ENCODE peak calls at places on chromosome 14, in four cellular contexts. O, S, R and N are unnamed samples.

GRCh38 chr14:103576371-103577024 is 13.7 kb downstream of the COA8 start:
- DNase-seq in O (peak), S (peak), R (peak), N (peak)

GRCh38 chr14:32509632-32510187 is 180.6 kb downstream of the AKAP6 start:
- DNase-seq in O (peak), S (no peak), R (no peak), N (no peak)

GRCh38 chr14:88234442-88234841 is 88.6 kb downstream of the KCNK10 start:
- DNase-seq in O (no peak), S (no peak), R (no peak), N (no peak)

GRCh38 chr14:32697114-32697513 is 241.6 kb upstream of the NPAS3 start:
- DNase-seq in O (no peak), S (no peak), R (no peak), N (no peak)

GRCh38 chr14:65159281-65160062 is 57.2 kb upstream of the MAX start:
- DNase-seq in O (no peak), S (no peak), R (no peak), N (no peak)

GRCh38 chr14:35044939-35045797 is 904 bp upstream of the FAM177A1 start:
- DNase-seq in O (no peak), S (no peak), R (no peak), N (no peak)

GRCh38 chr14:20757963-20758362 is 10.2 kb upstream of the EDDM3B start:
- DNase-seq in O (peak), S (peak), R (peak), N (peak)

GRCh38 chr14:105838591-105839424 is 312.4 kb downstream of the TMEM121 start:
- DNase-seq in O (no peak), S (no peak), R (no peak), N (no peak)

GRCh38 chr14:66539034-66539433 is 31.1 kb downstream of the GPHN start:
- DNase-seq in O (no peak), S (no peak), R (no peak), N (no peak)

GRCh38 chr14:80212025-80212402 is 710 bp upstream of the DIO2 start:
- DNase-seq in O (no peak), S (no peak), R (no peak), N (peak)

GRCh38 chr14:85575617-85575898 is 45.6 kb downstream of the FLRT2 start:
- DNase-seq in O (no peak), S (no peak), R (no peak), N (no peak)

GRCh38 chr14:73797540-73797925 is 54.1 kb upstream of the PTGR2 start:
- DNase-seq in O (no peak), S (no peak), R (no peak), N (no peak)

GRCh38 chr14:23300687-23301223 is 1.9 kb downstream of the PPP1R3E start:
- DNase-seq in O (peak), S (no peak), R (no peak), N (peak)

GRCh38 chr14:89384023-89384422 is 33.0 kb downstream of the FOXN3 start:
- DNase-seq in O (no peak), S (no peak), R (no peak), N (no peak)

GRCh38 chr14:26204954-26205479 is 392.8 kb downstream of the NOVA1 start:
- DNase-seq in O (peak), S (peak), R (peak), N (peak)

GRCh38 chr14:33509927-33510535 is 440.8 kb downstream of the EGLN3 start:
- DNase-seq in O (no peak), S (peak), R (no peak), N (peak)

GRCh38 chr14:85764809-85765208 is 234.9 kb downstream of the FLRT2 start:
- DNase-seq in O (no peak), S (no peak), R (no peak), N (no peak)

GRCh38 chr14:103561381-103562134 is 899 bp downstream of the BAG5 start:
- DNase-seq in O (no peak), S (peak), R (no peak), N (peak)

GRCh38 chr14:30034049-30034635 is 106.5 kb upstream of the PRKD1 start:
- DNase-seq in O (no peak), S (no peak), R (no peak), N (no peak)

GRCh38 chr14:80202888-80203562 is 8.3 kb downstream of the DIO2 start:
- DNase-seq in O (no peak), S (peak), R (peak), N (no peak)

GRCh38 chr14:43471595-43471994 is 1035.5 kb downstream of the FSCB start:
- DNase-seq in O (no peak), S (no peak), R (no peak), N (no peak)

GRCh38 chr14:73741876-73742519 is 27.8 kb upstream of the PNMA1 start:
- DNase-seq in O (no peak), S (no peak), R (no peak), N (no peak)

GRCh38 chr14:81396108-81396507 is 4.0 kb downstream of the STON2 start:
- DNase-seq in O (no peak), S (no peak), R (no peak), N (no peak)

GRCh38 chr14:51677276-51677675 is 25.6 kb downstream of the FRMD6 start:
- DNase-seq in O (no peak), S (no peak), R (no peak), N (no peak)

GRCh38 chr14:105487449-105487985 is 831 bp downstream of the CRIP1 start:
- DNase-seq in O (no peak), S (peak), R (no peak), N (no peak)

GRCh38 chr14:96146131-96146771 is 58.4 kb upstream of the BDKRB2 start:
- DNase-seq in O (peak), S (no peak), R (no peak), N (peak)

GRCh38 chr14:21894003-21894897 is 220.6 kb upstream of the OR4E1 start:
- DNase-seq in O (no peak), S (peak), R (peak), N (peak)

GRCh38 chr14:32367501-32367900 is 38.4 kb downstream of the AKAP6 start:
- DNase-seq in O (no peak), S (no peak), R (no peak), N (no peak)

GRCh38 chr14:102195446-102195845 is 55.7 kb downstream of the WDR20 start:
- DNase-seq in O (no peak), S (no peak), R (no peak), N (peak)

GRCh38 chr14:73784065-73784987 is 67.3 kb upstream of the PTGR2 start:
- DNase-seq in O (peak), S (no peak), R (no peak), N (peak)

GRCh38 chr14:59360923-59361794 is 104.0 kb downstream of the GPR135 start:
- DNase-seq in O (peak), S (no peak), R (no peak), N (peak)

GRCh38 chr14:85223667-85224066 is 306.3 kb upstream of the FLRT2 start:
- DNase-seq in O (no peak), S (no peak), R (no peak), N (no peak)

GRCh38 chr14:47332099-47332498 is 343.3 kb downstream of the MDGA2 start:
- DNase-seq in O (no peak), S (no peak), R (no peak), N (no peak)

GRCh38 chr14:47332939-47333338 is 342.5 kb downstream of the MDGA2 start:
- DNase-seq in O (no peak), S (no peak), R (no peak), N (no peak)
- TF ChIP-seq CTCF in O (no peak), S (peak), R (no peak), N (no peak)

DNA sequence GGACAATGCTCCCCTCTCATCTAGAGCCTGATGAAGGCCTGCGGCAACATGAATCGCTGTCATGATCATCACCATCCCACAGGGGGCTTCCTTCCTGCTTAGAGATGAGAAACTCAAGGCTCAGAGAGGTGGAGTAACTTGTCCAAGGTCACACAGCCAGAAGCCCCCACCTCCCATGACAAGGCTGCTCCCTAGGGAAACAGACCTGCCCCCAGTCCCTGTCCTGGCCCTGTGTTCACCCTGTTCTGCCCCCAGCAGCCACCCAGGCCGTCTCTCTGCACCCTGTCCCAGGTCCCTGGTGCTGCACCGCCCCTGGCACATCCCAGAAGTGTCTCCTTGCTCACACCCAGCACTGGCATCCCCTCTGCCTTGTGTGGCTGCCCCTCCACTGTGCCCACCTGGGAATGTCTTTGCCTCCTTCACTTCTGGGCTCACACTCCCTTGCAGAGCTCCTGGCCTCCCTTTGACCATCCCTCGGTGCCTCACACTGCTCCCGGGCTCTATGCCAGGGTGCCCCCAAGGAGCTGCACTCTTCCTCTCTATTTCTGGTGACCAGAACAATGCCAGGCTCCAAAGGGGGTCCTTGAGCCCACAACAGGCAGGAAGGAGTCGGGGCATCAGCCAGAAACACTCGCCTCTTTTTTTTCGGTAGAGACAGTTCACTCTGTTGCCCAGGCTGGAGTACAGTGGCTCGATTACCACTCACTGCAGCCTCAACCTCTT is 70.5 kb downstream of the BCL11B start:
- DNase-seq in O (no peak), S (no peak), R (no peak), N (no peak)
- TF ChIP-seq CTCF in O (no peak), S (no peak), R (no peak), N (no peak)

DNA sequence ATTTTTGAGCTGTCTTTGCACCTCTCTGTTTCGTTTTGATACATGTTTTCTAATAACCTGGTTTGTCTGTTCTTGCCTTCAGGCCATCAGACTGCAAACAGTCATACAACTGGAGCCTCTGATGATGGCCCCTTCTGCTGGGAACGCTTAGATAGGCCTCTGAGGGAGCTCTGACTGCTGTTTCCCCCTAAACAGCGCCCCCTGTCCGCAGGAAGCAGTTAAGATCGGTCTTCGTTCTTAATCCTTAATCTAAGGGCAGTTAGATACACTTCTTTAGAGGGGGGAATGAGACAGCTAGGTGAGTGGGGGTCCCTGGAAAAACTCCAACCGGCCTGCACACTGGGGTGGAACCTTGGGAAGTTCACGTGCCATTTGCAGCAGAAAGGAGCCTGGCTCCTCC is 1338.8 kb upstream of the SEL1L start:
- DNase-seq in O (no peak), S (peak), R (peak), N (no peak)
- TF ChIP-seq CTCF in O (no peak), S (peak), R (peak), N (peak)

GRCh38 chr14:68783408-68784297 is 9.2 kb downstream of the ZFP36L1 start:
- DNase-seq in O (peak), S (no peak), R (no peak), N (no peak)
- TF ChIP-seq CTCF in O (no peak), S (no peak), R (no peak), N (no peak)

DNA sequence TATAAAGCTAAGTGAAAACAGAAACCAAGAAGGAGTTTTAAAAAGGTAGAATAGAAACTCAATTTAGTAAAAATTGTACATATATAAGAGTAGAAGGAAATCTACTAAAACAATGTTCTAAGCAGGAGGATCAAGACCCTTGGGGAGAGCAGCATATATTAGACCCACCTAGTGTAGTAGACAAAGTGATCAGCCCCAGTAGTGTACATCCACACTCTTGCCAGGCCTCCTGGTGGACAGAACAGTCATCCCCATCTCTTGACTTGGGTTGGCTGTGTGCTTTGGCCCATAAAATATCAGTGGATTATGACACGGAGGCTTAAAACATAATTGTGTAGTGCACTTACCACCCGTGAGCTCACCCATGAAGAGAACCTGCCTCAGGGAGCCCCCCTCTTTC is 10.9 kb upstream of the OTUB2 start:
- DNase-seq in O (no peak), S (no peak), R (no peak), N (no peak)
- TF ChIP-seq CTCF in O (no peak), S (no peak), R (no peak), N (no peak)

DNA sequence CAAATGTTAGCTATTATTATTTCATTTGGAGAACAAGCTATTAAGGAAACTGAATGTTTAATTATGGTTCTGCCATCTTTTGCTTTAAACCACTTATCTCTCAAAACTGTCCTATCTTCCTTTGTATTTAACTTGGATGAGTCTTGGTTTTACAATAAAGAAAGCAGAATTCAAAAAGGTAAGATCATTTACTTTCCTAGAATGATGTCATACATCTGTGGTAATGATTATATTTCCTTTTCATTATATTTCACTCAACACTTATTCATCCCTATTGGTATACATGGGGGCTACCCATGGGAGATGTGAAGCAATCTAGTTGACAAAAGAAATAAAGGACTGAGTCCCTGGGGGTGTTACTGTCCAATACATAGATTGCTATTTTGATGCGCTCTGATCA is 456.7 kb downstream of the ZFP36L1 start:
- DNase-seq in O (no peak), S (no peak), R (no peak), N (no peak)
- TF ChIP-seq CTCF in O (no peak), S (no peak), R (no peak), N (no peak)

GRCh38 chr14:90513151-90514014 is 116.6 kb downstream of the CALM1 start:
- DNase-seq in O (peak), S (peak), R (no peak), N (no peak)
- TF ChIP-seq CTCF in O (no peak), S (no peak), R (no peak), N (no peak)

GRCh38 chr14:55530464-55530863 is 49.5 kb upstream of the KTN1 start:
- DNase-seq in O (no peak), S (no peak), R (no peak), N (peak)

GRCh38 chr14:55536208-55536708 is 43.7 kb upstream of the KTN1 start:
- DNase-seq in O (no peak), S (no peak), R (no peak), N (no peak)

GRCh38 chr14:55535521-55536207 is 44.3 kb upstream of the KTN1 start:
- DNase-seq in O (no peak), S (no peak), R (no peak), N (no peak)

GRCh38 chr14:55533960-55534359 is 46.0 kb upstream of the KTN1 start:
- DNase-seq in O (no peak), S (no peak), R (no peak), N (no peak)

GRCh38 chr14:55532645-55533309 is 47.2 kb upstream of the KTN1 start:
- DNase-seq in O (no peak), S (no peak), R (no peak), N (peak)
- TF ChIP-seq CTCF in O (no peak), S (no peak), R (peak), N (no peak)